ENCODE peak calls at places on chromosomes 3 and 15, in ten cellular contexts. J is H1, Z is GM12892, I is breast epithelium, T is HepG2, B is GM23338, K is stomach, H is suprapubic skin, F is GM12891, N is Panc1. R is an unnamed sample.

GRCh38 chr3:69699183-69699582 is 40.1 kb upstream of the MITF start:
- DNase-seq in J (no peak), Z (no peak), I (no peak), T (no peak), B (no peak), K (no peak), H (no peak), F (no peak), N (no peak), R (no peak)

GRCh38 chr3:23949784-23950183 is 4.7 kb downstream of the NR1D2 start:
- DNase-seq in J (no peak), Z (no peak), I (no peak), T (peak), B (no peak), K (peak), H (no peak), F (no peak), N (no peak), R (peak)

GRCh38 chr3:22269827-22270226 is 518.8 kb upstream of the ZNF385D start:
- DNase-seq in J (no peak), Z (no peak), I (no peak), T (no peak), B (no peak), K (no peak), H (no peak), F (no peak), N (no peak), R (no peak)

GRCh38 chr3:46422617-46423016 is 15.6 kb downstream of the CCRL2 start:
- DNase-seq in J (no peak), Z (no peak), I (no peak), T (no peak), B (no peak), K (no peak), H (no peak), F (no peak), N (no peak), R (peak)

GRCh38 chr15:26841941-26842340 is 24.9 kb upstream of the GABRA5 start:
- DNase-seq in J (no peak), Z (no peak), I (no peak), T (no peak), B (peak), K (no peak), H (no peak), F (no peak), N (no peak), R (no peak)

GRCh38 chr15:91692596-91692995 is 160.9 kb upstream of the SLCO3A1 start:
- DNase-seq in J (no peak), Z (no peak), I (no peak), T (no peak), B (no peak), K (no peak), H (no peak), F (no peak), N (no peak), R (no peak)

GRCh38 chr3:190983875-190984274 is 121.4 kb upstream of the GMNC start:
- DNase-seq in J (no peak), Z (no peak), I (no peak), T (no peak), B (no peak), K (no peak), H (no peak), F (no peak), N (no peak), R (no peak)

GRCh38 chr3:54850484-54851003 is 77.3 kb downstream of the LRTM1 start:
- DNase-seq in J (no peak), Z (no peak), I (no peak), T (no peak), B (no peak), K (no peak), H (no peak), F (no peak), N (no peak), R (no peak)

GRCh38 chr3:121924734-121925133 is 30.5 kb downstream of the SLC15A2 start:
- DNase-seq in J (no peak), Z (no peak), I (no peak), T (no peak), B (no peak), K (no peak), H (no peak), F (no peak), N (no peak), R (no peak)

GRCh38 chr3:182327196-182327681 is 466.1 kb upstream of the ATP11B start:
- DNase-seq in J (peak), Z (no peak), I (no peak), T (no peak), B (peak), K (no peak), H (no peak), F (no peak), N (no peak), R (no peak)

GRCh38 chr3:157662171-157662570 is 159.0 kb upstream of the VEPH1 start:
- DNase-seq in J (no peak), Z (no peak), I (no peak), T (no peak), B (no peak), K (no peak), H (no peak), F (no peak), N (no peak), R (no peak)

GRCh38 chr15:42772126-42772525 is 35.2 kb upstream of the CDAN1 start:
- DNase-seq in J (no peak), Z (no peak), I (no peak), T (no peak), B (no peak), K (no peak), H (no peak), F (no peak), N (no peak), R (peak)

GRCh38 chr3:81436182-81436581 is 325.3 kb downstream of the GBE1 start:
- DNase-seq in J (no peak), Z (no peak), I (no peak), T (no peak), B (no peak), K (no peak), H (no peak), F (no peak), N (no peak), R (no peak)

GRCh38 chr3:156749244-156749643 is 74.9 kb downstream of the TIPARP start:
- DNase-seq in J (no peak), Z (no peak), I (no peak), T (peak), B (no peak), K (no peak), H (no peak), F (no peak), N (no peak), R (no peak)

GRCh38 chr3:186798239-186798638 is 8.0 kb downstream of the RFC4 start:
- DNase-seq in J (no peak), Z (no peak), I (no peak), T (no peak), B (no peak), K (no peak), H (no peak), F (no peak), N (no peak), R (no peak)

GRCh38 chr3:181999314-181999713 is 287.6 kb downstream of the SOX2 start:
- DNase-seq in J (no peak), Z (no peak), I (no peak), T (no peak), B (no peak), K (no peak), H (no peak), F (no peak), N (no peak), R (no peak)

GRCh38 chr3:189941679-189942078 is 179.0 kb downstream of the P3H2 start:
- DNase-seq in J (no peak), Z (no peak), I (no peak), T (peak), B (no peak), K (peak), H (no peak), F (no peak), N (no peak), R (no peak)

GRCh38 chr3:143751643-143752178 is 96.6 kb downstream of the SLC9A9 start:
- DNase-seq in J (no peak), Z (no peak), I (no peak), T (no peak), B (no peak), K (no peak), H (no peak), F (no peak), N (no peak), R (no peak)

GRCh38 chr15:76058714-76059319 is 968 bp upstream of the TMEM266 start:
- DNase-seq in J (no peak), Z (no peak), I (no peak), T (peak), B (peak), K (no peak), H (no peak), F (peak), N (no peak), R (no peak)

GRCh38 chr3:126407412-126408044 is 12.8 kb downstream of the CFAP100 start:
- DNase-seq in J (no peak), Z (no peak), I (no peak), T (no peak), B (no peak), K (no peak), H (no peak), F (no peak), N (no peak), R (no peak)

GRCh38 chr3:113947372-113948014 is at the start of gene ZDHHC23:
- DNase-seq in J (peak), Z (peak), I (peak), T (peak), B (peak), K (peak), H (peak), F (peak), N (no peak), R (peak)

GRCh38 chr3:71875461-71875947 is 90.6 kb upstream of the PROK2 start:
- DNase-seq in J (peak), Z (peak), I (peak), T (peak), B (peak), K (peak), H (peak), F (peak), N (peak), R (peak)

GRCh38 chr15:57158589-57158988 is 217.7 kb upstream of the CGNL1 start:
- DNase-seq in J (no peak), Z (no peak), I (no peak), T (no peak), B (no peak), K (no peak), H (no peak), F (no peak), N (no peak), R (no peak)

GRCh38 chr3:158430968-158431367 is 140.0 kb upstream of the MLF1 start:
- DNase-seq in J (no peak), Z (no peak), I (no peak), T (no peak), B (no peak), K (no peak), H (no peak), F (no peak), N (no peak), R (no peak)

GRCh38 chr3:52218953-52219650 is 6.3 kb downstream of the TLR9 start:
- DNase-seq in J (no peak), Z (no peak), I (peak), T (no peak), B (no peak), K (peak), H (no peak), F (no peak), N (no peak), R (no peak)

GRCh38 chr3:12875857-12876451 is 34.6 kb upstream of the RPL32 start:
- DNase-seq in J (peak), Z (no peak), I (no peak), T (no peak), B (peak), K (peak), H (no peak), F (no peak), N (no peak), R (peak)

GRCh38 chr3:160205606-160206005 is 19.6 kb upstream of the C3orf80 start:
- DNase-seq in J (no peak), Z (no peak), I (no peak), T (no peak), B (no peak), K (no peak), H (no peak), F (no peak), N (no peak), R (no peak)

GRCh38 chr3:187919990-187920389 is 174.7 kb upstream of the BCL6 start:
- DNase-seq in J (no peak), Z (no peak), I (no peak), T (no peak), B (no peak), K (no peak), H (no peak), F (no peak), N (no peak), R (no peak)

GRCh38 chr15:96049766-96050165 is 280.7 kb upstream of the NR2F2 start:
- DNase-seq in J (no peak), Z (no peak), I (no peak), T (no peak), B (no peak), K (no peak), H (no peak), F (no peak), N (no peak), R (no peak)

GRCh38 chr15:37860896-37861295 is 73.5 kb upstream of the TMCO5A start:
- DNase-seq in J (no peak), Z (no peak), I (no peak), T (no peak), B (no peak), K (no peak), H (no peak), F (no peak), N (no peak), R (no peak)

GRCh38 chr3:45896069-45896468 is 9.7 kb downstream of the CCR9 start:
- DNase-seq in J (no peak), Z (no peak), I (no peak), T (no peak), B (no peak), K (no peak), H (no peak), F (no peak), N (no peak), R (no peak)

GRCh38 chr15:43899928-43900327 is 73.1 kb downstream of the WDR76 start:
- DNase-seq in J (no peak), Z (no peak), I (no peak), T (no peak), B (no peak), K (no peak), H (no peak), F (no peak), N (no peak), R (no peak)

GRCh38 chr3:125310623-125311076 is 64.5 kb downstream of the ZNF148 start:
- DNase-seq in J (no peak), Z (no peak), I (no peak), T (peak), B (no peak), K (no peak), H (no peak), F (peak), N (no peak), R (peak)

GRCh38 chr3:142366434-142366833 is 81.4 kb downstream of the XRN1 start:
- DNase-seq in J (no peak), Z (no peak), I (no peak), T (peak), B (peak), K (no peak), H (no peak), F (no peak), N (no peak), R (no peak)

GRCh38 chr3:148366743-148367410 is 330.8 kb upstream of the AGTR1 start:
- DNase-seq in J (no peak), Z (no peak), I (no peak), T (no peak), B (peak), K (no peak), H (no peak), F (no peak), N (no peak), R (no peak)

GRCh38 chr15:70505971-70506887 is 257.1 kb downstream of the UACA start:
- DNase-seq in J (no peak), Z (no peak), I (no peak), T (no peak), B (peak), K (no peak), H (no peak), F (no peak), N (no peak), R (no peak)

GRCh38 chr15:70509282-70510272 is 253.8 kb downstream of the UACA start:
- DNase-seq in J (no peak), Z (no peak), I (no peak), T (no peak), B (no peak), K (no peak), H (no peak), F (no peak), N (no peak), R (no peak)

GRCh38 chr15:70510433-70510832 is 252.9 kb downstream of the UACA start:
- DNase-seq in J (no peak), Z (no peak), I (no peak), T (no peak), B (no peak), K (no peak), H (no peak), F (no peak), N (no peak), R (no peak)

GRCh38 chr15:70507772-70508351 is 255.5 kb downstream of the UACA start:
- DNase-seq in J (no peak), Z (no peak), I (no peak), T (peak), B (no peak), K (peak), H (no peak), F (no peak), N (peak), R (no peak)

GRCh38 chr15:70508561-70509281 is 254.6 kb downstream of the UACA start:
- DNase-seq in J (no peak), Z (no peak), I (no peak), T (peak), B (peak), K (no peak), H (no peak), F (no peak), N (peak), R (no peak)
- TF ChIP-seq POLR2AphosphoS5 in J (no peak), Z (no peak), I (no peak), T (no peak), B (no peak), K (no peak), H (no peak), F (no peak), N (peak), R (no peak)

GRCh38 chr3:76096036-76096435 is 310.7 kb upstream of the ZNF717 start:
- DNase-seq in J (no peak), Z (no peak), I (no peak), T (no peak), B (no peak), K (no peak), H (no peak), F (no peak), N (no peak), R (no peak)
- TF ChIP-seq POLR2AphosphoS5 in J (no peak), Z (no peak), I (no peak), T (no peak), B (no peak), K (no peak), H (no peak), F (no peak), N (no peak), R (no peak)

GRCh38 chr3:19798324-19798723 is 135.7 kb downstream of the EFHB start:
- DNase-seq in J (no peak), Z (no peak), I (no peak), T (no peak), B (no peak), K (no peak), H (no peak), F (no peak), N (no peak), R (no peak)
- TF ChIP-seq POLR2AphosphoS5 in J (no peak), Z (no peak), I (no peak), T (no peak), B (no peak), K (no peak), H (no peak), F (no peak), N (no peak), R (no peak)

GRCh38 chr15:70834999-70835398 is 19.0 kb downstream of the LARP6 start:
- DNase-seq in J (no peak), Z (no peak), I (no peak), T (no peak), B (no peak), K (no peak), H (no peak), F (no peak), N (no peak), R (no peak)

GRCh38 chr15:70837476-70837875 is 16.5 kb downstream of the LARP6 start:
- DNase-seq in J (no peak), Z (no peak), I (no peak), T (no peak), B (no peak), K (no peak), H (no peak), F (no peak), N (no peak), R (no peak)

GRCh38 chr15:70833897-70834765 is 19.8 kb downstream of the LARP6 start:
- DNase-seq in J (no peak), Z (no peak), I (no peak), T (peak), B (peak), K (no peak), H (no peak), F (no peak), N (no peak), R (no peak)

GRCh38 chr15:70835826-70836225 is 18.1 kb downstream of the LARP6 start:
- DNase-seq in J (no peak), Z (no peak), I (no peak), T (no peak), B (no peak), K (no peak), H (no peak), F (no peak), N (no peak), R (no peak)

DNA sequence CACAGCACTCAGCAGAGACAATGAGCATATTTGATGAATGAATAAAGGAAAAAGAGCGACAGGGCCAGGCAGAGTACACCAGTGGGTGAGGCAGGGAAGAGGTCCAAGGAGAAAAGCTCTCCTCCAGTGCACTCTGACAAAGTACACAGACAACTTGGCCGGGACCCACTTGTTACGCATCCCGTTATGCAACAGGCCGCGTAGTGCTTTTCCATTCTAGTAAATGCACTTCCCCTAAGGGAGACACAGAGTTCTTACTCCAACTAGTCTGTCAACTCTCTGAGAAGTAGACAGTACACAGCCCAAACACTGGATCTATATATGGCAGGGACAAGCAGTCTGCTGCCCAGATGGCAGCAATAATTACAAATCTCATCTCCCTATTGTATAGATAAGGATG is 18.5 kb downstream of the LARP6 start:
- DNase-seq in J (no peak), Z (no peak), I (no peak), T (no peak), B (no peak), K (no peak), H (peak), F (no peak), N (no peak), R (no peak)
- TF ChIP-seq POLR2AphosphoS5 in J (no peak), Z (no peak), I (peak), T (no peak), B (no peak), K (no peak), H (no peak), F (no peak), N (no peak), R (no peak)

GRCh38 chr3:42605550-42606173 is 5.2 kb downstream of the NKTR start:
- DNase-seq in J (no peak), Z (no peak), I (no peak), T (peak), B (no peak), K (no peak), H (no peak), F (no peak), N (no peak), R (no peak)
- TF ChIP-seq POLR2AphosphoS5 in J (no peak), Z (no peak), I (no peak), T (no peak), B (no peak), K (no peak), H (no peak), F (no peak), N (no peak), R (no peak)

GRCh38 chr15:39079296-39079834 is 501.5 kb upstream of the THBS1 start:
- DNase-seq in J (no peak), Z (no peak), I (no peak), T (no peak), B (no peak), K (no peak), H (no peak), F (no peak), N (no peak), R (peak)

GRCh38 chr15:39088186-39088585 is 492.7 kb upstream of the THBS1 start:
- DNase-seq in J (no peak), Z (no peak), I (no peak), T (no peak), B (no peak), K (no peak), H (no peak), F (no peak), N (no peak), R (no peak)

GRCh38 chr15:39083213-39083612 is 497.7 kb upstream of the THBS1 start:
- DNase-seq in J (no peak), Z (no peak), I (no peak), T (no peak), B (no peak), K (no peak), H (no peak), F (no peak), N (no peak), R (no peak)

DNA sequence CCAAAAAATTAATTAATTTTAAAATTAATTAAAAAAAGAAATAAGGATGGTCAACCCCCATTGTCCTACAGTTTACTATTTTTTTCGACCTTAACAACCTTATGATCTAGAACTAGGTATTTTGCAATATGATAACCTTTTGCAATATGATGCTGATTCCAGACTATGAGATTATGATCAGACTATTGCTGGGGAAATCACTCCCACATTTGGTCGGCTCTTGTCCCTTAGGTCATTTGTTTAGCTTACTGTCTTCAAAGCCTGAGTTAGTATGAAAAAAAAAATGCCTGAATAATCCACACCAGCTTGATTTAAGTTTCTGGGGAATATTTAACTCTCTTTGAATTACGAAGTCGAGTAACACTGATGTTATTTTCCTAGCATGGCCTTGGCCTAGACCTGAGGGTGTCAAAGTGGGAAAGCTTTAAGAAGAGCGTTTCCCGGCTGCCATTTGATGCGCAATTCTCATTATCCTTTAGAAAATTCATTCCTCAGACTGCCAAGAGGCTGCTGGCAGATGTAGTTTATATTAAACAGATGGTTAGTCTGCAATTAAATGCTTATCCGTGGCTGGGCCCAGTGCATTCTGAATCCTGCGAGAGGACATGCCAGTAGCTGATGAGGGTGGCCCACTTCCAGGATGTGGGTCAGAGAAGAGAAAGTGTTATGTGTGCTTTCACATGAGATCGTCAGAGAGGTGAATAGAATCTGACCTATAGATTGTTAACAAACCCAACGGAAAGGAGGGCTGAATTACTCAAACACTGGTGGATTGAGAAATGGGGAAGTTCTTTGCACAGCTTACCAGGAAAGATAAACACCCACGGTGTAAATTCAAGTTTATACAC is 496.0 kb upstream of the THBS1 start:
- DNase-seq in J (no peak), Z (no peak), I (no peak), T (peak), B (no peak), K (no peak), H (no peak), F (no peak), N (no peak), R (peak)
- TF ChIP-seq POLR2AphosphoS5 in J (no peak), Z (no peak), I (no peak), T (no peak), B (no peak), K (peak), H (no peak), F (no peak), N (no peak), R (peak)

R was measured in transverse colon.